ENCODE peak calls at places on chromosomes 12 and 14, in four cellular contexts. R is GM12878, D is H1, A is HepG2. N is an unnamed sample.

GRCh38 chr12:57621497-57622292 is 10.5 kb downstream of the ARHGEF25 start:
- DNase-seq in A (no peak), D (no peak), R (no peak), N (no peak)

GRCh38 chr14:83556746-83557460 is 1973.0 kb upstream of the FLRT2 start:
- DNase-seq in A (no peak), D (no peak), R (no peak), N (no peak)

GRCh38 chr12:1398673-1399072 is 195.7 kb downstream of the FBXL14 start:
- DNase-seq in A (no peak), D (no peak), R (no peak), N (no peak)

GRCh38 chr14:62079035-62079434 is 316.8 kb downstream of the SNAPC1 start:
- DNase-seq in R (no peak), A (no peak), D (no peak), N (no peak)

GRCh38 chr14:94474581-94475031 is 1.4 kb downstream of the SERPINA9 start:
- DNase-seq in A (no peak), D (peak; percentile 27), R (no peak), N (peak; percentile 52)

GRCh38 chr12:110931315-110931728 is 10.9 kb upstream of the MYL2 start:
- DNase-seq in R (no peak), A (no peak), D (no peak), N (no peak)

GRCh38 chr12:52805739-52806138 is 8.2 kb downstream of the KRT4 start:
- DNase-seq in D (no peak), A (no peak), R (no peak), N (no peak)

GRCh38 chr12:52865090-52865944 is 16.5 kb upstream of the KRT78 start:
- DNase-seq in D (no peak), A (peak; percentile 56), R (no peak), N (peak; percentile 80)

GRCh38 chr12:103751600-103751999 is 89.4 kb downstream of the NT5DC3 start:
- DNase-seq in A (no peak), R (no peak), D (no peak), N (no peak)

GRCh38 chr12:94418517-94418916 is 41.1 kb downstream of the CEP83 start:
- DNase-seq in D (no peak), R (no peak), A (peak; percentile 23), N (no peak)

GRCh38 chr12:119693006-119693405 is 25.1 kb downstream of the PRKAB1 start:
- DNase-seq in D (no peak), R (no peak), A (no peak), N (no peak)

GRCh38 chr12:53974084-53975018 is at the start of gene HOTAIR:
- DNase-seq in R (no peak), D (no peak), A (no peak), N (no peak)

GRCh38 chr12:94735985-94736384 is 85.6 kb upstream of the TMCC3 start:
- DNase-seq in D (no peak), A (no peak), R (no peak), N (no peak)

GRCh38 chr12:89067436-89067835 is 284.9 kb downstream of the DUSP6 start:
- DNase-seq in R (no peak), D (no peak), A (no peak), N (no peak)

GRCh38 chr12:49877066-49877465 is 26.6 kb downstream of the FAIM2 start:
- DNase-seq in D (no peak), R (no peak), A (no peak), N (no peak)

GRCh38 chr14:68199465-68200145 is 380.0 kb downstream of the RAD51B start:
- DNase-seq in A (no peak), R (no peak), D (peak; percentile 2), N (no peak)
- TF ChIP-seq ZNF274 in A (no peak), R (no peak), D (no peak), N (no peak)

DNA sequence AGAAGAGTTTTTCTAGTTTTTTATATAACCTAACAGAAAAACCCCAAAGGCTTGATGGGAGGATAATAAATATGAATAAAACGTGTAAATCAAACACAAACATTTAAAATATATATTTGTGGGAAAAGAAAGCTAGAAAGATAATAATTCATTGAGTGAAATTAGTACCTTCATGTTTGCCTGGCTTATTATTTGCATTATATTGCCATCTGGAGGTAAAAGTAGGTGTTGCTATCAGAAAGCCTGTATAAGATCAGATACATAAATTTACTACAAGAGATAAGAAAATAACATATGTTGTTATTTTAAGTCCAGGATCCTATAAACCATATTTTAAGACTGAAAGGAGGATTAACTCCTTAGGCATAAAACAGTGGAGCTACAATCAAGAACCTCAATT is 77.7 kb downstream of the NTS start:
- DNase-seq in A (no peak), D (no peak), R (no peak), N (no peak)
- TF ChIP-seq SUZ12 in A (no peak), D (no peak), R (no peak), N (no peak)

DNA sequence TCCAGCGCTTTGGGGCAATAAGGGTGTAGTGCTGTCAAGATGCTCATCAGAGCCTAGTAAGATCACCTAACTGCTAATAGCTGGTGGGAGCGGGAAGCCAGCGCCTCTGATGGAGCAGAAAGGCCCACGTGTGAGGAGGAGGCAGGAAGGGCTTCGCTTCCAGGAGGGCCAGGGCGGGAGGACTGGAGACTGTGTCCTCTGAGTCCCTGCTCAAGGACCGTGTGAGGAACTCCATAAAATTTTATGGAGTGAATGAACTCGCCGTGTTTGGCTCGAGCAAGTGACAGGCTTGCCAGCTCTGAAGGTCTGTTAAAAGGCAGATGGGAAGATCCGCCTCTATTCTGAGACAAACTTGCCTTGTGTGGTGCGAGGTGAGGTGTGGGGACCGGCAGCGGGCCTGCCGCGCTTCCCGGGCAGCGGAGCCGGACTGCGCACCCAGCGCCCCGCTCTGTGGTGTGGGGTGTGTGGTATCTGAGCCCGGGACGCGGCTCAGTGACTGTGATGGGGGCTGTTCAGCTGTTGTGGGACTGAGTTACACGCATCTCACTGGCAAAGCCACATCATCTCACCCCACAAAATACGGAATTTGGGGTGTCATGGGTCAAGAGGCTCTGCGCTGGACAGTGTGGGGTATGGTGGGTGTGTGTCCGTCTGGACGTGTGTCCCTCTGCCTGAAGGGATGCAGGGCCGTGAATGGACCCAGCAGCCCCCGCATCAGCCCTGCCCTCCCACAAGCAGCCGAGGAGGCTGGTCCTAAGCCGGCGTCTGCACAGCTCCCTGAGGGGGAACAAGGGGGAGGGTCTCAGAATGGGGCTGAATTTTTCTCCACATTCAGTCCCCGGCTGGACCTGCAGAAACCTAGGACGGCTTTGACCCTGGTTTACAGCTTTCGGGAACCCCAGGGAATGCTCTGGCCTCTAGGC is 157.0 kb upstream of the C14orf180 start:
- DNase-seq in A (no peak), D (no peak), R (no peak), N (no peak)
- TF ChIP-seq ZNF274 in A (no peak), D (no peak), R (no peak), N (no peak)

DNA sequence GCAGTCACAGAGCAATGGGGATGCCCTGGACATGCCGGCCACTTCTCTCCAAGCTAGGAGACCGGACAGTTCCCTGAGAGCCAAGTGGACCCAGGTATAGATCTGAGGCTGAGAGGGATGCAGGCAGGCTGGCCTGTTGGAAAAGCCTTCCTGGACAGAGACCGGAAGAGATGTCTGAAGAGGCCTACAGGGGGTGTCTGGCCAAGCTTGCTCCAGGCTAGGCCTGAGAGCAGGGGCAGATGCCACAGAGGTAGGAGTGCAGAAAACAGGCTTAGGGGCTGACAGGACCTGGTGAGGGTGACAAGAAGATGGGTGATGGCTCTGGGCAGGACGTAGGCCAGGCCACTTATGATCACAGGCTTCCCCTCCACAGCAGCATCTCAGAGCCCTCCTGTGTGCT is 30.2 kb downstream of the ARL6IP4 start:
- DNase-seq in D (no peak), R (no peak), A (no peak), N (no peak)
- TF ChIP-seq SUZ12 in D (no peak), R (no peak), A (no peak), N (no peak)

GRCh38 chr14:74979442-74980397 is 23.0 kb upstream of the EIF2B2 start:
- DNase-seq in D (no peak), R (no peak), A (no peak), N (no peak)
- TF ChIP-seq ZNF274 in D (no peak), R (no peak), A (no peak), N (no peak)

DNA sequence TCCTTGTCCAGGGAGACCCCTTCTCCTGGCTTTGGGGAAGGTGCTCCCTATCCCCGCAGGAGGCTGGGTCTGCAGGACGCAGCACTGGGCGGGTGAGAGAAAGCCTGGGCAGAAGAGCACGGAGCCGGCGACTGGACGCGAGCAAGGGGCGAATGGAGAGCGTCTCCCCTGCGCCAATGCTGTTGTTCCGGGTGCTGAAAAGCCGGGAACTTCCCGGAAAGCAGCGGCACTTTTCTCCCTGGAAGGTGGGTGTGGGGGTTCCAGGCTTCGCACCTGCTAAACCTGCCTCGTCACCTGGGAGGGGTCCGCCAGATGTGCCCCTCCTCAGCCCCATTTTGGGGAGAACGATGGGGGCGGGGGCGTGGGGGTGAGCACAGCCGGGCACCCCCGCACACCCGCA is 417.1 kb upstream of the TMTC1 start:
- DNase-seq in D (no peak), A (no peak), R (no peak), N (no peak)
- TF ChIP-seq SUZ12 in D (no peak), A (no peak), R (no peak), N (no peak)

DNA sequence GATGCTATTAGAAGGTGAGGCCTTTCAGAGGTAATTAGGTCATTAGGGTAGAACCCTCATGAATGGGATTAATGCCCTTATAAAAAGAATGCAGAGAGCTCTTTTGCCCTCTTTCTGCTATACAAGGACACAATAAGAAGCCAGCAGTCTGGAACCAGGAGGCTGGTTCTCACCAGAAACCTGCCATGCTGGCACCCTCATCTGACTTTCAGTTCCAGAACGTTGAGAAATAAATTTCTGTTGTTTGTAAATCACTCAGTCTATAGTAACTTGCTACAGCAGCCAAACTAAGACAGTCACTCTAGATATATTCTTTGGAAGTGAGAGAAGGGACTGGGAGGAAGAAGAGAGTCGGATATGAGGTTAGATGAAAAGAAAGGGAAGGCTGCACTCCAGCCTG is 125.0 kb upstream of the MYF6 start:
- DNase-seq in A (no peak), R (no peak), D (no peak), N (no peak)
- TF ChIP-seq ZNF274 in A (no peak), R (no peak), D (no peak), N (no peak)

GRCh38 chr12:113232787-113233585 is 11.7 kb downstream of the TPCN1 start:
- DNase-seq in D (no peak), R (peak; percentile 69), A (no peak), N (no peak)
- TF ChIP-seq SUZ12 in D (no peak), R (no peak), A (no peak), N (no peak)

DNA sequence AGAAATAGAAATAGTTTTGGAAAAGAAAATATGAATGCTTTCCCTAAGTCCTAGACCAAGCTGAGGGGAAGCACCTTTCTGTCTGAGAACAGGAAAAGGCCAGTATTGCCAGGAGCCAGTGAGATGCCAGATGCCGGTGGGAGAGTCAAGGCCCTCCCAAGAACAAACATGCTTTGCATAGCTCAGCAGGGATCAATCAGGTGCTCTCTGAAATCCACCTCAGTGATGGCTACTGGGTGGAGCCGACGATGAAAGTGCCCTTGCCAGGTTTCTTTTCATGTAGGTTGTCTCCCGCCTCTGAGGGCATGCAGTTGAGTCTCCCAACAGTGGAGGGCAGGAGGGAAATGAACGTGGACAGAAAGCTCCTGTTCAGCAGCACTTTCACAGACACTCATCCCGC is 28.3 kb downstream of the DEGS2 start:
- DNase-seq in A (peak; percentile 62), R (no peak), D (no peak), N (no peak)
- TF ChIP-seq ZNF274 in A (no peak), R (no peak), D (no peak), N (no peak)